ENCODE peak calls at places on chromosomes 12 and 14, in ten cellular contexts. N, R, Q, B, M, X, D, O, H and L are unnamed samples. For H3K4me1, the result is how much of the 10 kb centered on the place peaks cover.

GRCh38 chr14:68566075-68566474 is 226.8 kb downstream of the ZFP36L1 start:
- DNase-seq in H (no peak), N (no peak), B (no peak), O (no peak), Q (no peak), M (no peak), R (no peak), X (no peak), D (no peak), L (no peak)

GRCh38 chr12:98418357-98419075 is 96.9 kb upstream of the TMPO start:
- DNase-seq in O (peak), R (peak), X (peak), Q (peak), H (peak), B (peak), N (no peak), D (peak), M (peak), L (peak)

GRCh38 chr14:83347874-83348273 is 1814.2 kb upstream of the SEL1L start:
- DNase-seq in N (no peak), M (no peak), O (no peak), R (no peak), B (no peak), X (no peak), D (peak), H (no peak), Q (no peak), L (no peak)

GRCh38 chr12:18967814-18968213 is 161.7 kb upstream of the PLEKHA5 start:
- DNase-seq in O (peak), D (no peak), N (no peak), B (no peak), M (no peak), R (no peak), Q (no peak), H (no peak), X (no peak), L (no peak)

GRCh38 chr12:16229676-16230075 is 47.8 kb downstream of the SLC15A5 start:
- DNase-seq in B (no peak), X (no peak), N (no peak), Q (no peak), D (no peak), O (peak), R (no peak), H (no peak), M (no peak), L (no peak)

GRCh38 chr12:66314278-66314677 is 12.0 kb downstream of the HELB start:
- DNase-seq in D (no peak), R (no peak), H (no peak), O (no peak), M (no peak), X (no peak), Q (no peak), B (no peak), N (no peak), L (no peak)

GRCh38 chr12:108833355-108833733 is 24.0 kb downstream of the SSH1 start:
- DNase-seq in N (peak), R (peak), M (peak), H (no peak), O (peak), X (peak), Q (no peak), D (peak), B (no peak), L (peak)

GRCh38 chr12:81778719-81779118 is 19.6 kb upstream of the PPFIA2 start:
- DNase-seq in Q (no peak), O (no peak), D (no peak), H (no peak), R (no peak), B (no peak), N (no peak), M (no peak), X (no peak), L (no peak)

GRCh38 chr12:32501835-32502333 is 102.5 kb downstream of the FGD4 start:
- DNase-seq in O (peak), B (no peak), R (no peak), H (peak), Q (peak), N (no peak), D (peak), X (no peak), M (no peak), L (peak)

GRCh38 chr12:124397807-124398577 is 103.1 kb downstream of the RFLNA start:
- DNase-seq in Q (peak), D (peak), X (no peak), B (no peak), H (peak), M (no peak), N (no peak), O (peak), R (no peak), L (peak)

GRCh38 chr12:63821781-63822251 is 22.7 kb upstream of the SRGAP1 start:
- DNase-seq in B (no peak), H (no peak), O (peak), R (peak), N (no peak), M (no peak), X (peak), Q (no peak), D (peak), L (peak)

GRCh38 chr12:12398026-12398859 is 41.4 kb downstream of the BORCS5 start:
- DNase-seq in B (no peak), H (peak), O (peak), N (no peak), Q (peak), M (peak), R (no peak), D (peak), X (no peak), L (peak)

GRCh38 chr14:92744198-92744597 is 4.2 kb downstream of the LGMN start:
- DNase-seq in H (no peak), X (no peak), N (no peak), M (no peak), O (no peak), D (no peak), R (no peak), B (no peak), Q (no peak), L (no peak)

GRCh38 chr14:54814076-54814475 is 88.5 kb downstream of the GCH1 start:
- DNase-seq in B (no peak), N (no peak), H (no peak), D (no peak), R (no peak), Q (no peak), M (peak), X (no peak), O (no peak), L (no peak)

GRCh38 chr12:98465950-98466349 is 49.4 kb upstream of the TMPO start:
- DNase-seq in Q (no peak), D (no peak), N (no peak), B (no peak), M (no peak), X (no peak), H (no peak), R (no peak), O (no peak), L (no peak)

GRCh38 chr12:115338566-115339294 is 654.8 kb upstream of the TBX3 start:
- DNase-seq in Q (no peak), X (no peak), H (no peak), R (no peak), B (no peak), O (no peak), D (no peak), M (no peak), N (no peak), L (no peak)

GRCh38 chr12:50533203-50533584 is 28.4 kb downstream of the DIP2B start:
- DNase-seq in O (no peak), H (no peak), N (no peak), Q (no peak), R (no peak), M (peak), X (no peak), B (no peak), D (no peak), L (no peak)

GRCh38 chr12:33669349-33669748 is 229.7 kb upstream of the SYT10 start:
- DNase-seq in D (no peak), B (no peak), M (no peak), O (no peak), H (no peak), Q (no peak), X (no peak), N (no peak), R (no peak), L (no peak)

GRCh38 chr14:83559721-83560120 is 1970.2 kb upstream of the FLRT2 start:
- DNase-seq in D (peak), R (no peak), H (no peak), O (no peak), M (no peak), X (no peak), Q (no peak), B (no peak), N (no peak), L (no peak)

GRCh38 chr14:76696361-76696760 is 64.9 kb upstream of the VASH1 start:
- DNase-seq in N (no peak), Q (no peak), B (no peak), D (no peak), X (no peak), H (no peak), O (no peak), M (no peak), R (no peak), L (no peak)

GRCh38 chr14:62189698-62190097 is 427.5 kb downstream of the SNAPC1 start:
- DNase-seq in N (no peak), R (no peak), Q (peak), O (peak), X (no peak), M (no peak), B (no peak), D (peak), H (no peak), L (no peak)

GRCh38 chr14:69931960-69932359 is 52.7 kb downstream of the SMOC1 start:
- DNase-seq in H (no peak), N (no peak), O (no peak), X (no peak), Q (no peak), M (no peak), R (no peak), D (no peak), B (no peak), L (no peak)

GRCh38 chr14:69937367-69937777 is 58.2 kb downstream of the SMOC1 start:
- DNase-seq in X (no peak), R (no peak), N (no peak), Q (peak), M (no peak), D (no peak), H (no peak), B (no peak), O (no peak), L (no peak)

GRCh38 chr14:69932391-69932790 is 53.2 kb downstream of the SMOC1 start:
- DNase-seq in M (no peak), X (no peak), Q (no peak), R (no peak), H (no peak), O (no peak), D (no peak), N (no peak), B (no peak), L (no peak)

GRCh38 chr14:69938751-69939150 is 59.5 kb downstream of the SMOC1 start:
- DNase-seq in R (no peak), H (no peak), B (no peak), O (no peak), Q (no peak), D (no peak), M (no peak), N (no peak), X (no peak), L (no peak)

GRCh38 chr14:69933623-69934275 is 54.5 kb downstream of the SMOC1 start:
- DNase-seq in D (no peak), O (no peak), M (no peak), X (no peak), Q (no peak), N (no peak), R (no peak), B (no peak), H (no peak), L (no peak)
- H3K4me1 ChIP-seq in D (under half), O (under half), M (under half), X (under half), Q (under half), N (under half), R (under half), B (under half), H (under half), L (under half)

GRCh38 chr12:65074932-65075331 is 46.2 kb downstream of the WIF1 start:
- DNase-seq in R (no peak), B (no peak), O (no peak), X (no peak), H (no peak), D (no peak), N (no peak), Q (no peak), M (peak), L (no peak)
- TF ChIP-seq CTCF in R (no peak), B (no peak), O (no peak), X (no peak), H (no peak), D (no peak), N (no peak), Q (no peak), M (no peak), L (no peak)

GRCh38 chr12:93813181-93813580 is 136.0 kb downstream of the CRADD start:
- DNase-seq in X (no peak), R (no peak), H (no peak), B (no peak), N (no peak), M (no peak), D (no peak), O (peak), Q (no peak), L (no peak)
- H3K27ac ChIP-seq in X (peak), R (peak), H (peak), B (peak), N (peak), M (no peak), D (peak), O (no peak), Q (no peak), L (peak)

GRCh38 chr14:40221428-40221827 is 789.2 kb upstream of the FBXO33 start:
- DNase-seq in Q (no peak), N (no peak), D (no peak), O (no peak), B (no peak), H (no peak), M (no peak), R (no peak), X (no peak), L (no peak)
- H3K4me1 ChIP-seq in Q (under half), N (under half), D (under half), O (under half), B (under half), H (under half), M (under half), R (under half), X (under half), L (under half)

DNA sequence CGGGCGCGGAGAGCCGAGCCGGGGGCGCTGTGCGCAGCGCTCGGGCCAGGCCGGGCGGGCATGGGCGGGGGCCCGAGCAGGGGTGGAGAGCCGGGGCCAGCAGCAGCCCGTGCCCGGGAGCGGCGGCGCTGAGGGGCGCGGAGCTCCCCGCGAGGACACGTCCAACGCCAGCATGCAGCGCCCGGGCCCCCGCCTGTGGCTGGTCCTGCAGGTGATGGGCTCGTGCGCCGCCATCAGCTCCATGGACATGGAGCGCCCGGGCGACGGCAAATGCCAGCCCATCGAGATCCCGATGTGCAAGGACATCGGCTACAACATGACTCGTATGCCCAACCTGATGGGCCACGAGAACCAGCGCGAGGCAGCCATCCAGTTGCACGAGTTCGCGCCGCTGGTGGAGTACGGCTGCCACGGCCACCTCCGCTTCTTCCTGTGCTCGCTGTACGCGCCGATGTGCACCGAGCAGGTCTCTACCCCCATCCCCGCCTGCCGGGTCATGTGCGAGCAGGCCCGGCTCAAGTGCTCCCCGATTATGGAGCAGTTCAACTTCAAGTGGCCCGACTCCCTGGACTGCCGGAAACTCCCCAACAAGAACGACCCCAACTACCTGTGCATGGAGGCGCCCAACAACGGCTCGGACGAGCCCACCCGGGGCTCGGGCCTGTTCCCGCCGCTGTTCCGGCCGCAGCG is 652 bp downstream of the FZD10 start:
- DNase-seq in N (no peak), O (peak), H (no peak), B (no peak), Q (no peak), X (no peak), M (no peak), R (peak), D (no peak), L (no peak)
- TF ChIP-seq CTCF in N (no peak), O (no peak), H (no peak), B (no peak), Q (no peak), X (no peak), M (no peak), R (no peak), D (no peak), L (no peak)

GRCh38 chr14:102479107-102479506 is 30.5 kb downstream of the ANKRD9 start:
- DNase-seq in M (no peak), Q (no peak), B (no peak), R (no peak), O (no peak), N (peak), X (no peak), D (no peak), H (no peak), L (no peak)
- H3K27ac ChIP-seq in M (no peak), Q (no peak), B (no peak), R (peak), O (no peak), N (peak), X (peak), D (no peak), H (no peak), L (peak)

DNA sequence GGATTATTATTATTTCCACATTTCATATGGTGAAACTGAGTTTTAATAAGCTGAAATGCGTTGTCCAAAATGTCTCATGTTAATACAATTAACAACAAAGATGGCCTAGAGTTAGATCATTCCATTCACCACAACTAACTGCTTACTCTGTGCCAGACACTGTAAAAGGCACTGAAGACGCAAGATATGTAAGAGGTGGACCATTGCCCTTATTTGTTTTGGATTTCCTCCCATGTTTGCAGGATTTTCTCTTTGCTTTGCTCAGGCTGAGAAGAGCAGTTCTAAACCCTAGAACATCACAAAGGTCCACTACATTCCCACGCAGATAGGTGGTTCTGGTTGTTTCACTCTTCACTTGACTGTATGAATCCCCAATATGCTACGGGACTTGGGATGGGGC is 324.4 kb upstream of the KITLG start:
- DNase-seq in M (peak), D (no peak), X (no peak), Q (peak), N (no peak), O (no peak), R (no peak), B (no peak), H (no peak), L (no peak)
- H3K4me1 ChIP-seq in M (under half), D (under half), X (under half), Q (under half), N (under half), O (under half), R (under half), B (under half), H (under half), L (under half)

GRCh38 chr12:42588981-42589464 is 523 bp downstream of the PRICKLE1 start:
- DNase-seq in R (peak), M (peak), B (no peak), N (peak), H (peak), Q (peak), O (peak), X (no peak), D (peak), L (peak)
- TF ChIP-seq CTCF in R (peak), M (peak), B (no peak), N (no peak), H (no peak), Q (peak), O (peak), X (peak), D (peak), L (peak)

GRCh38 chr12:24095245-24095644 is 145.8 kb upstream of the SOX5 start:
- DNase-seq in M (no peak), Q (no peak), X (no peak), O (no peak), B (no peak), R (no peak), N (no peak), H (no peak), D (no peak), L (no peak)
- H3K27ac ChIP-seq in M (no peak), Q (no peak), X (no peak), O (no peak), B (no peak), R (no peak), N (no peak), H (no peak), D (no peak), L (no peak)

GRCh38 chr12:53060721-53061276 is 10.9 kb downstream of the TNS2 start:
- DNase-seq in D (no peak), M (no peak), O (peak), X (peak), R (peak), H (peak), B (no peak), Q (peak), N (peak), L (peak)

GRCh38 chr12:53062977-53063707 is 13.3 kb downstream of the TNS2 start:
- DNase-seq in B (no peak), O (peak), D (no peak), Q (peak), H (no peak), R (no peak), M (no peak), X (no peak), N (peak), L (peak)

GRCh38 chr12:53062011-53062961 is 12.4 kb downstream of the TNS2 start:
- DNase-seq in D (no peak), H (peak), N (peak), O (no peak), M (no peak), B (no peak), X (no peak), Q (peak), R (no peak), L (peak)

GRCh38 chr12:53060064-53060720 is 10.3 kb downstream of the TNS2 start:
- DNase-seq in Q (no peak), N (no peak), X (peak), D (no peak), H (no peak), M (no peak), B (no peak), O (no peak), R (no peak), L (no peak)

DNA sequence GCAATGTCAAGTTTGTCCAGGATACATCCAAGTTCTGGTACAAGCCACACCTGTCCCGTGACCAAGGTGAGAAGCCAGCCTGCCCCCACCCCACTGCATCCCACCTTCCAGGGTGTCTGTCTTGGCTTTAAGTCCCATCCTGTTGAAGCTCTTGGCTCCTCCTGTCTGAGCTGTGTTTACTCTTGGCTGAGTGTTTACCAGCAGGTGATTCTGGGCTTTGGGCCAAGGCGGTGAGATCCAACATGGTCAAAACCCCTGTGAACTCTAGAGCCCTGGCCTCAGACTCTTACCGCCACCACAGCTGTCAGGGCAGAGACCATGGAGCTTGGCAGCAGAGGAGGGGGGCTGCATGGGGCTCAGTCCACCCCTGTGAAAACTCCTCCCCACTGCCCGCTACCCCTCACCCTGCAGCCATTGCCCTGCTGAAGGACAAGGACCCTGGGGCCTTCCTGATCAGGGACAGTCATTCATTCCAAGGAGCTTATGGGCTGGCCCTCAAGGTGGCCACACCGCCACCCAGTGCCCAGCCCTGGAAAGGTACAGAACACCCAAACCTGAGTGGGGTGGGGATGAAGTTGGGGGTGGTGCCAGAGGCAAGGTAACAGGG is 11.6 kb downstream of the TNS2 start:
- DNase-seq in M (peak), D (no peak), R (no peak), Q (peak), B (no peak), N (peak), H (peak), O (peak), X (peak), L (peak)
- H3K4me1 ChIP-seq in M (under half), D (under half), R (under half), Q (under half), B (under half), N (under half), H (half or more), O (under half), X (half or more), L (under half)